ENCODE peak calls at places on chromosomes 7 and 10, in seven cellular contexts. I is cardiac septum, B is PC-9, Z is non-pigmented ciliary epithelial cell, N is A172, A is T-helper 2 cell, O is DMS79. Y is an unnamed sample.

GRCh38 chr7:98872328-98872924 is 2.6 kb upstream of the TMEM130 start:
- DNase-seq in O (no peak), Z (no peak), I (no peak), A (peak), N (no peak), B (peak), Y (peak)

GRCh38 chr7:4882742-4883351 is 669 bp downstream of the RADIL start:
- DNase-seq in A (no peak), N (no peak), B (no peak), I (peak), Z (no peak), O (no peak), Y (no peak)

GRCh38 chr7:5997210-5997808 is 11.5 kb downstream of the PMS2 start:
- DNase-seq in A (peak), I (no peak), B (peak), N (peak), Z (peak), O (peak), Y (peak)

GRCh38 chr7:74176555-74176954 is 2.4 kb downstream of the EIF4H start:
- DNase-seq in O (no peak), Z (no peak), A (no peak), I (no peak), B (no peak), N (no peak), Y (no peak)

GRCh38 chr7:108076141-108076540 is 54.0 kb downstream of the LAMB4 start:
- DNase-seq in Z (no peak), A (no peak), B (no peak), N (no peak), I (no peak), O (no peak), Y (no peak)

GRCh38 chr7:101940830-101941229 is 123.4 kb downstream of the CUX1 start:
- DNase-seq in O (peak), Z (no peak), A (no peak), I (no peak), B (peak), N (no peak), Y (no peak)

GRCh38 chr10:119651514-119652327 is 541 bp downstream of the BAG3 start:
- DNase-seq in O (no peak), A (peak), N (no peak), Z (no peak), I (no peak), B (no peak), Y (no peak)

GRCh38 chr7:124679826-124680225 is 85.8 kb downstream of the GPR37 start:
- DNase-seq in A (no peak), N (no peak), I (no peak), B (no peak), O (no peak), Z (no peak), Y (no peak)

GRCh38 chr7:136086712-136087111 is 109.6 kb upstream of the MTPN start:
- DNase-seq in A (peak), B (peak), Z (peak), O (no peak), N (peak), I (no peak), Y (peak)

GRCh38 chr10:5890519-5890878 is 456 bp downstream of the FBH1 start:
- DNase-seq in I (peak), N (peak), O (no peak), Z (no peak), A (peak), B (no peak), Y (peak)

GRCh38 chr7:101559586-101559985 is 69.5 kb downstream of the MYL10 start:
- DNase-seq in N (no peak), Z (no peak), O (no peak), A (no peak), B (no peak), I (peak), Y (no peak)

GRCh38 chr7:151845412-151846205 is 31.3 kb downstream of the PRKAG2 start:
- DNase-seq in O (no peak), N (no peak), B (no peak), A (no peak), I (no peak), Z (no peak), Y (no peak)

GRCh38 chr10:93447970-93448369 is 34.2 kb downstream of the MYOF start:
- DNase-seq in I (no peak), A (no peak), O (no peak), Z (no peak), B (no peak), N (no peak), Y (no peak)

GRCh38 chr7:131004371-131004770 is 270.4 kb upstream of the KLF14 start:
- DNase-seq in Z (no peak), O (no peak), B (no peak), A (no peak), N (no peak), I (no peak), Y (no peak)

GRCh38 chr10:62726142-62726541 is 78.4 kb upstream of the ADO start:
- DNase-seq in B (no peak), I (no peak), O (no peak), N (no peak), Z (no peak), A (peak), Y (no peak)

GRCh38 chr7:151313857-151314256 is 27.8 kb upstream of the NUB1 start:
- DNase-seq in A (no peak), Z (no peak), O (no peak), B (peak), N (no peak), I (no peak), Y (peak)

GRCh38 chr7:129126314-129126713 is 18.2 kb upstream of the TSPAN33 start:
- DNase-seq in A (no peak), B (no peak), N (no peak), I (no peak), O (no peak), Z (no peak), Y (no peak)

GRCh38 chr7:92737706-92738105 is 98.7 kb downstream of the CDK6 start:
- DNase-seq in O (no peak), Z (no peak), N (no peak), I (no peak), B (no peak), A (no peak), Y (no peak)

GRCh38 chr10:110504111-110504735 is 6.5 kb downstream of the DUSP5 start:
- DNase-seq in I (no peak), A (peak), O (no peak), Z (no peak), B (no peak), N (peak), Y (peak)

GRCh38 chr10:74419491-74420466 is 268.8 kb downstream of the ADK start:
- DNase-seq in Z (no peak), N (peak), B (no peak), A (peak), O (no peak), I (no peak), Y (peak)

GRCh38 chr10:48475943-48476278 is 129.0 kb downstream of the ARHGAP22 start:
- DNase-seq in A (no peak), N (no peak), O (no peak), Z (no peak), I (peak), B (no peak), Y (no peak)

GRCh38 chr10:79084012-79084971 is 15.5 kb downstream of the ZMIZ1 start:
- DNase-seq in N (peak), O (no peak), I (peak), A (peak), B (peak), Z (no peak), Y (peak)

Y was measured in MCF 10A.